ENCODE peak calls at places on chromosomes 2 and 18, in four cellular contexts. Y, X, L and U are unnamed samples.

GRCh38 chr18:3061581-3062416 is 48.9 kb upstream of the LPIN2 start:
- DNase-seq in Y (peak), X (peak), L (no peak), U (no peak)

GRCh38 chr2:216830346-216830745 is 29.5 kb downstream of the TNP1 start:
- DNase-seq in Y (no peak), X (no peak), L (no peak), U (no peak)

GRCh38 chr2:240852671-240853314 is 15.8 kb upstream of the AGXT start:
- DNase-seq in Y (no peak), X (no peak), L (no peak), U (no peak)

GRCh38 chr2:160247295-160247694 is 47.2 kb upstream of the ITGB6 start:
- DNase-seq in Y (no peak), X (no peak), L (no peak), U (no peak)

GRCh38 chr2:220506466-220506865 is 879.0 kb downstream of the SLC4A3 start:
- DNase-seq in Y (no peak), X (no peak), L (no peak), U (no peak)

GRCh38 chr2:110747522-110748488 is 15.4 kb downstream of the ACOXL start:
- DNase-seq in Y (no peak), X (no peak), L (no peak), U (no peak)

GRCh38 chr2:15767679-15768078 is 172.7 kb upstream of the MYCN start:
- DNase-seq in Y (no peak), X (no peak), L (no peak), U (no peak)

GRCh38 chr2:230226090-230226551 is 585 bp downstream of the SP140 start:
- DNase-seq in Y (no peak), X (no peak), L (no peak), U (no peak)